ENCODE peak calls at places on chromosomes 11 and 22, in seven cellular contexts. W is aorta, Q is right lobe of liver, S is kidney, X is SJSA1, A is DND-41, U is IMR-90. T is an unnamed sample. For H3K9me3 and H3K36me3, the result is how much of the 10 kb centered on the place peaks cover.

GRCh38 chr11:118659314-118659939 is 20.0 kb downstream of the TREH start:
- DNase-seq in W (peak), Q (peak), S (peak), X (peak), A (peak), U (peak), T (peak)

GRCh38 chr11:93642416-93642815 is 19.1 kb upstream of the CEP295 start:
- DNase-seq in W (no peak), Q (no peak), S (no peak), X (no peak), A (no peak), U (no peak), T (no peak)

GRCh38 chr11:23124996-23125395 is 264.7 kb upstream of the CCDC179 start:
- DNase-seq in W (no peak), Q (no peak), S (no peak), X (no peak), A (no peak), U (no peak), T (no peak)

GRCh38 chr11:12862761-12863469 is 146.2 kb upstream of the RASSF10 start:
- DNase-seq in W (no peak), Q (peak), S (peak), X (peak), A (no peak), U (peak), T (no peak)

GRCh38 chr11:43010042-43010441 is 301.8 kb upstream of the API5 start:
- DNase-seq in W (no peak), Q (no peak), S (no peak), X (no peak), A (no peak), U (no peak), T (no peak)

GRCh38 chr11:131748146-131749050 is 378.0 kb downstream of the NTM start:
- DNase-seq in W (peak), Q (peak), S (peak), X (peak), A (peak), U (peak), T (no peak)

GRCh38 chr11:69383372-69383771 is 89.4 kb downstream of the MYEOV start:
- DNase-seq in W (no peak), Q (no peak), S (peak), X (no peak), A (no peak), U (no peak), T (no peak)

GRCh38 chr22:25645964-25646363 is 81.5 kb downstream of the GRK3 start:
- DNase-seq in W (no peak), Q (no peak), S (no peak), X (no peak), A (no peak), U (peak), T (no peak)

GRCh38 chr11:14253437-14253836 is 105.5 kb downstream of the RRAS2 start:
- DNase-seq in W (no peak), Q (no peak), S (no peak), X (no peak), A (no peak), U (no peak), T (no peak)

GRCh38 chr22:48071305-48071704 is 1308.9 kb downstream of the TBC1D22A start:
- DNase-seq in W (no peak), Q (no peak), S (no peak), X (no peak), A (peak), U (no peak), T (no peak)

GRCh38 chr22:48070083-48070482 is 1307.6 kb downstream of the TBC1D22A start:
- DNase-seq in W (no peak), Q (no peak), S (no peak), X (no peak), A (no peak), U (no peak), T (no peak)

GRCh38 chr22:48065852-48066251 is 1303.4 kb downstream of the TBC1D22A start:
- DNase-seq in W (no peak), Q (no peak), S (no peak), X (no peak), A (no peak), U (no peak), T (no peak)

GRCh38 chr22:48070760-48071159 is 1308.3 kb downstream of the TBC1D22A start:
- DNase-seq in W (no peak), Q (no peak), S (no peak), X (no peak), A (peak), U (no peak), T (no peak)

DNA sequence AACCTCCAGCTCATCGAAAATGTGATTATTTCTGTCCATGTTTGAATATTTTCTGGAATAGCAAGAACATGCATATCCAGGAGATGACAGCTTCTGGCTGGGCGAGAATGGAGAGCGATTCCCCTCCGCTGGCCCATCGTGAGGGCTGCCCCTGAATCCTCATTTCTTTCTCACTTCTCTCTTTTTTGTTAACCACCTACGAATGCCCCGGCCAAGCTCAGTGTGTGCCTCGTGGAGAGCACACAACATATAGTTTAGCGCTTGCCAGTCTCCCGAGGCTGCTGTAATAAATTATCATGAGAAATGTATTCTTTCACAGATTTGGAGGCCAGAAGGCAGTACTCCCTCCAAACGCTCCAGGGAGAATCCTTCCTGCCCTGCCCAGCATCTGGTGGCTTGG is 1305.9 kb downstream of the TBC1D22A start:
- DNase-seq in W (no peak), Q (no peak), S (no peak), X (no peak), A (no peak), U (no peak), T (no peak)
- H3K9me3 ChIP-seq in W (under half), Q (under half), S (under half), X (under half), A (under half), U (under half), T (under half)

GRCh38 chr11:61445535-61445934 is 15.6 kb downstream of the SDHAF2 start:
- DNase-seq in W (no peak), Q (no peak), S (no peak), X (no peak), A (no peak), U (peak), T (no peak)
- H3K36me3 ChIP-seq in W (under half), Q (under half), S (under half), X (half or more), A (half or more), U (under half), T (half or more)

DNA sequence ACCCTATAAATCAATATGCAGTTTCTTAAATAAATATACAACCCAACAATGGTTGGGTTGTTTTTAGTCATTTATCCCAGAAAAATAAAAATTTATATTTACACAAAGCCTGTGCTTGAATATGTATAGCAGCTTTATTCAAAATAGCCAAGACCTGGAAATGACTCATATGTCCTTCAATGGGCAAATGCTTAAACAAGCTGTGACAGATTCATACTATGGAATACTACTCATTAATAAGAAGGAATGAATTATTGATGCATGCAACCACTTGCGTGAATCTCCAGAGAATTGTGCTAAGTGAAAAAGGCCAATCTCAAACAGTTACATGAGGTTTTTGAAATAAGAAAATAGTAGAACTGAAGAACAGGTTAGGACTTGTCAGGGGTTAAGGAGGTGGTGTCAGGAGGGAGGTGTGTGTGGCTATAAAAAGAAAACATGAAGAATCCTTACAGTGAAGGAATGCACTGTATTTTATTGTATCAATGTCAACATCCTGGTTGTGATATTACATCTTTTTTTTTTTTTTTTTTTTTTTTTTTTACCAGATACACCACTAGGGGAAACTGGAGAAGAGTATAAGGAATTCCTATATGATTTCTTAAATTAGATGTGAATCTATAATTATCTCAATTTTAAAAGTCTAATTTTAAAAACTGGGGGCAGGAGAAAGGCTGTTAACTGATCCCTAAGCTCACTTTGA is 82.4 kb upstream of the CD44 start:
- DNase-seq in W (no peak), Q (no peak), S (no peak), X (no peak), A (no peak), U (peak), T (no peak)
- H3K9me3 ChIP-seq in W (under half), Q (under half), S (under half), X (under half), A (under half), U (under half), T (under half)

GRCh38 chr11:66261578-66261977 is 6.9 kb upstream of the RAB1B start:
- DNase-seq in W (no peak), Q (no peak), S (no peak), X (no peak), A (no peak), U (no peak), T (no peak)

GRCh38 chr11:66263231-66263630 is 5.2 kb upstream of the RAB1B start:
- DNase-seq in W (no peak), Q (no peak), S (no peak), X (no peak), A (no peak), U (no peak), T (no peak)

GRCh38 chr11:66263785-66264184 is 4.7 kb upstream of the RAB1B start:
- DNase-seq in W (no peak), Q (no peak), S (no peak), X (no peak), A (no peak), U (no peak), T (no peak)

GRCh38 chr11:66262191-66262590 is 6.2 kb upstream of the RAB1B start:
- DNase-seq in W (no peak), Q (no peak), S (no peak), X (no peak), A (no peak), U (no peak), T (no peak)

GRCh38 chr11:66262696-66263095 is 5.7 kb upstream of the RAB1B start:
- DNase-seq in W (no peak), Q (no peak), S (no peak), X (no peak), A (no peak), U (no peak), T (no peak)
- H3K36me3 ChIP-seq in W (under half), Q (under half), S (under half), X (half or more), A (half or more), U (half or more), T (under half)

GRCh38 chr22:16827506-16827905 is 2.3 kb upstream of the XKR3 start:
- DNase-seq in W (no peak), Q (no peak), S (no peak), X (no peak), A (no peak), U (no peak), T (no peak)

GRCh38 chr22:16828876-16829275 is 3.7 kb upstream of the XKR3 start:
- DNase-seq in W (no peak), Q (no peak), S (no peak), X (no peak), A (no peak), U (no peak), T (no peak)

GRCh38 chr22:16824718-16825687 is at the start of gene XKR3:
- DNase-seq in W (no peak), Q (no peak), S (no peak), X (no peak), A (peak), U (no peak), T (no peak)

DNA sequence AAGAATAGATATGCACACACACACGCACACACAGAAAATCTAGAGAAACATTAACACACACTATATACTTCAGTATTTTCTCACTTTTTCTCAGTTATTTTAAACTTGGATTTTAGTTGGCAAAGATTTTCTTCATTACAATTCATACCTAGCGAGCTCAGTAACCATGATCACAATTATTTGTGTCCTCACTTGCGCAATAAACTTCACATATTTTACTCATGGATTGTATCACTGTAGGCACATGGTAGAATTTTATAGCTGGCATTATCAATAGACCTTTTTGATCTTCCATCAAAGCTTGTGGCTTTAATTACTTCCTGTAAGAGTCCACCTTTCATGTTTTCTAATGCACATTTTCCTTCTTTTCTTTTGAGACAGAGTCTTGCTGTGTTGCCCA is 4.8 kb upstream of the XKR3 start:
- DNase-seq in W (no peak), Q (no peak), S (no peak), X (no peak), A (no peak), U (no peak), T (no peak)
- H3K9me3 ChIP-seq in W (under half), Q (under half), S (under half), X (under half), A (under half), U (under half), T (under half)

DNA sequence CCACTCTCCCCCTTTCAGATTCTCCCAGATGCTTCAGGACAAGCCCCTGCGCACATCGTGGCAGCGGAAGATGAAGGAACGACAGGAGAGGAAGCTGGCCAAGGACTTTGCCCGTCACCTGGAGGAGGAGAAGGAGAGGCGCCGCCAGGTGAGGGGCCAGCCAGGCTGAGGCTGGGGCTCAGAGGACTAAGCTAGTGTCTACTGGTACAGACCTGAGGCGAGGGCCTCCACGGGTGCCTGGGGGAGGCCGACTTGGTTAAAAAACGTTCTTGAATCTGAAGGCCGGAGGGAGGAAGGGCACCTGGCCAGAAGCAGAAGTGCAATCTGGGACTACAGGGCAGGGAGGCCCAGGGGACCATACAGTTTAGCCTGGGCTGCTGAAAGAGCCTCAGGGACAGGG is 6.0 kb downstream of the CCDC86 start:
- DNase-seq in W (no peak), Q (no peak), S (no peak), X (no peak), A (no peak), U (no peak), T (no peak)
- H3K36me3 ChIP-seq in W (under half), Q (under half), S (under half), X (half or more), A (half or more), U (under half), T (under half)

GRCh38 chr11:2594267-2594666 is 105.5 kb downstream of the KCNQ1OT1 start:
- DNase-seq in W (no peak), Q (no peak), S (no peak), X (no peak), A (no peak), U (no peak), T (no peak)

GRCh38 chr11:2595205-2595604 is 104.6 kb downstream of the KCNQ1OT1 start:
- DNase-seq in W (no peak), Q (no peak), S (no peak), X (no peak), A (no peak), U (no peak), T (no peak)

GRCh38 chr11:2599561-2600189 is 100.1 kb downstream of the KCNQ1OT1 start:
- DNase-seq in W (no peak), Q (no peak), S (no peak), X (no peak), A (no peak), U (no peak), T (no peak)
- H3K9me3 ChIP-seq in W (under half), Q (under half), S (under half), X (under half), A (under half), U (under half), T (under half)

GRCh38 chr22:40279017-40279416 is 67.3 kb upstream of the ADSL start:
- DNase-seq in W (no peak), Q (no peak), S (no peak), X (no peak), A (no peak), U (no peak), T (no peak)

GRCh38 chr22:40273319-40273718 is 73.0 kb upstream of the ADSL start:
- DNase-seq in W (no peak), Q (no peak), S (no peak), X (no peak), A (no peak), U (no peak), T (no peak)

GRCh38 chr22:40271440-40271839 is 74.9 kb upstream of the ADSL start:
- DNase-seq in W (no peak), Q (no peak), S (no peak), X (no peak), A (no peak), U (no peak), T (no peak)

GRCh38 chr22:40281717-40282116 is 64.6 kb upstream of the ADSL start:
- DNase-seq in W (no peak), Q (no peak), S (no peak), X (no peak), A (no peak), U (no peak), T (no peak)

GRCh38 chr22:40276877-40277823 is 69.2 kb upstream of the ADSL start:
- DNase-seq in W (no peak), Q (no peak), S (no peak), X (peak), A (no peak), U (peak), T (no peak)
- H3K36me3 ChIP-seq in W (under half), Q (under half), S (under half), X (half or more), A (half or more), U (under half), T (under half)

GRCh38 chr11:91625495-91625894 is 599.1 kb upstream of the FAT3 start:
- DNase-seq in W (no peak), Q (no peak), S (no peak), X (no peak), A (no peak), U (no peak), T (no peak)

GRCh38 chr11:91630916-91631673 is 593.5 kb upstream of the FAT3 start:
- DNase-seq in W (no peak), Q (no peak), S (no peak), X (no peak), A (no peak), U (no peak), T (no peak)
- H3K9me3 ChIP-seq in W (under half), Q (under half), S (under half), X (under half), A (under half), U (under half), T (under half)

GRCh38 chr22:47676685-47677084 is 914.2 kb downstream of the TBC1D22A start:
- DNase-seq in W (no peak), Q (no peak), S (no peak), X (no peak), A (no peak), U (no peak), T (no peak)
- H3K36me3 ChIP-seq in W (under half), Q (under half), S (under half), X (under half), A (under half), U (under half), T (under half)

T was measured in effector memory CD4-positive, alpha-beta T cell.